ENCODE peak calls at places on chromosome 12, in four cellular contexts. M is adrenal gland; G is cardiac fibroblast; R is CD8-positive, alpha-beta T cell. V is an unnamed sample.

GRCh38 chr12:8780389-8780788 is 42.0 kb upstream of the A2ML1 start:
- DNase-seq in G (peak), M (no peak), R (no peak), V (peak)

GRCh38 chr12:25377475-25378179 is 126.9 kb upstream of the KRAS start:
- DNase-seq in G (peak), R (peak), M (no peak), V (peak)

GRCh38 chr12:76346236-76346635 is 2.0 kb downstream of the BBS10 start:
- DNase-seq in M (no peak), R (no peak), G (peak), V (no peak)

GRCh38 chr12:12185424-12185823 is 81.4 kb downstream of the LRP6 start:
- DNase-seq in R (no peak), G (no peak), M (no peak), V (no peak)

GRCh38 chr12:65156366-65156831 is 13.0 kb upstream of the LEMD3 start:
- DNase-seq in G (peak), R (peak), M (no peak), V (peak)

GRCh38 chr12:108948369-108948768 is 68.5 kb downstream of the DAO start:
- DNase-seq in R (no peak), M (no peak), G (no peak), V (no peak)

GRCh38 chr12:124034297-124034696 is 61.3 kb downstream of the ZNF664 start:
- DNase-seq in R (no peak), G (no peak), M (no peak), V (no peak)

GRCh38 chr12:58500399-58500798 is 419.9 kb downstream of the LRIG3 start:
- DNase-seq in R (no peak), G (no peak), M (no peak), V (no peak)

DNA sequence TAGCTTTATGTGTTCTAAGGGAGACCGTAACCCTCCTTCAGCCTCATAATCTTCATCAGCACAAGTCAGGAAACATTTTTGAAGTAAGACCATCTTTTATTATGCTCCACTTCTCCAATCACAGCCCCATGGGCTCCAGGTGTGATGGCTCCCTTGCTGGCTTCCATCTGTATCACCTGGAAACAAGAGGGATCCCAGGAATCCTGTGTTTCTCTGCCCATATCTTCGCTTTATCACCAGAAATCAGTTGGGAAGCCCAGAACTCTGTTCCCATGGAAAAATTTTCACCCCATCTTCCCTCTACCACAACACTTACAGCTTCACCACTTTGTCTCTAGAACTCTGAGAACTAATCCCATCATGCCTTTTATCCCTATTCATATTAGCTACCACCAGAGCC is 68.3 kb downstream of the METTL25 start:
- DNase-seq in R (no peak), G (no peak), M (no peak), V (no peak)
- TF ChIP-seq CTCF in R (no peak), G (no peak), M (no peak), V (no peak)

GRCh38 chr12:114406326-114407033 is 536 bp upstream of the TBX5 start:
- DNase-seq in R (no peak), M (no peak), G (peak), V (no peak)
- H3K4me3 ChIP-seq in R (no peak), M (no peak), G (peak), V (no peak)

GRCh38 chr12:120571299-120571698 is 9.9 kb downstream of the POP5 start:
- DNase-seq in R (no peak), M (no peak), G (peak), V (no peak)
- TF ChIP-seq CTCF in R (no peak), M (no peak), G (no peak), V (no peak)

DNA sequence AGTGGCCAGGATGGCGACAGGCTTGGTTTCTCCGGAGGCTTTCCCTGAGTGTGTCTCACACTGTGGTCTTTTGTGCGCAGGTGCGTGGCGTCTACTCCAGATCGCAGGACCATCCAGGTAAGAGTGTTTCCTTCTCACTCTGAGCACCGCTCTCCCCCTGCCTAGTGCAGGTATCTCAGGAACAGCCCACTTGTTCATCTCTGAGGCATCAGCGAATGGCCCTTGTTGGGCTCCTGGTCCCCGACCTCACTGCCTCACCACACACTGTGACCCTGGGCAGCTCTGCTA is 781 bp downstream of the ADGRD1 start:
- DNase-seq in M (no peak), G (no peak), R (no peak), V (no peak)
- H3K4me3 ChIP-seq in M (no peak), G (peak), R (no peak), V (no peak)

GRCh38 chr12:17076335-17076734 is 470.4 kb upstream of the LMO3 start:
- DNase-seq in G (no peak), R (no peak), M (no peak), V (no peak)

GRCh38 chr12:17077594-17077993 is 471.6 kb upstream of the LMO3 start:
- DNase-seq in G (no peak), M (no peak), R (no peak), V (no peak)

GRCh38 chr12:17079251-17079909 is 473.4 kb upstream of the LMO3 start:
- DNase-seq in G (no peak), R (no peak), M (no peak), V (no peak)
- TF ChIP-seq CTCF in G (no peak), R (no peak), M (no peak), V (no peak)

GRCh38 chr12:4857472-4858291 is 52.0 kb upstream of the KCNA1 start:
- DNase-seq in M (peak), R (peak), G (peak), V (peak)

GRCh38 chr12:4855121-4855924 is 54.4 kb upstream of the KCNA1 start:
- DNase-seq in R (peak), M (peak), G (peak), V (peak)

GRCh38 chr12:4859478-4860210 is 50.1 kb upstream of the KCNA1 start:
- DNase-seq in M (no peak), G (no peak), R (no peak), V (peak)

GRCh38 chr12:4856556-4856955 is 53.1 kb upstream of the KCNA1 start:
- DNase-seq in M (no peak), R (no peak), G (no peak), V (peak)

GRCh38 chr12:4858385-4858784 is 51.3 kb upstream of the KCNA1 start:
- DNase-seq in M (no peak), R (no peak), G (no peak), V (peak)
- H3K4me3 ChIP-seq in M (no peak), R (no peak), G (no peak), V (no peak)

DNA sequence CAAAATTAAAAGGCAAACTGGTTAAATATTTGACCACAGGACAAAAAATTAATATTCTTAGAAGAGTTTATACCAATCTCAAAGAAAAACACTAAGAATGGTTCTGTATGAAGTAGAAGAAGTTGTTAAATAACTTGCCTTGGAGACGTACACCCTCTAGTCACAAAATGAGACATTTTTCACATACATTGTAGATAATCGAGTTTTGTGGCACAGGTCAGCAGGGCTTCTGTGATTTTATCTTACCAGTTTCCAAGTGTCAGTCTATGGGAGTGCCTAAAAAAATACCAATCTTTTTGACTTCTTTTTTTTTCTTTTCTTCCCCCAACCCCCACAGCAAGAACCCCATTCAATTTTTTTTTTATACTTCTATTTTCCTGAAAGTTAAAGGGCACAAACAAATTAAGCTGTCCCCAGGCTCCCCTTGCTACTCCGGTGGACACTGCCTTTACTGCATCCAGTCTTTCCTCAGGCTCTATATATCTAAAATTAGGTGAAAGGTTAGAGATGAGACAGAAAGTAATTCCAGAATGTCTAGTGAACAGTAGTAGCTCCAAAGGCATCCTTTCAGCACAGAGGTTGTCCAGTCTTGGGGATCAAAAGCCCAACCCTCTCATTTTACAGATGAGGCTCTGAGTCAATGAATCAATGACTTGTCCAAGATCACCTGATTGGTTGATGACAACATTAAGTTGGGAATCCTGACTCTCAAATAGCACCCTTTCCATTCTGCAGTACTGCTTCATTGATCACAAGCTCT is 6.2 kb downstream of the LIMA1 start:
- DNase-seq in M (no peak), R (no peak), G (no peak), V (no peak)
- TF ChIP-seq CTCF in M (no peak), R (no peak), G (no peak), V (no peak)

GRCh38 chr12:70920251-70920851 is at the start of gene PTPRR:
- DNase-seq in M (no peak), G (peak), R (no peak), V (no peak)
- H3K4me3 ChIP-seq in M (no peak), G (no peak), R (no peak), V (no peak)

DNA sequence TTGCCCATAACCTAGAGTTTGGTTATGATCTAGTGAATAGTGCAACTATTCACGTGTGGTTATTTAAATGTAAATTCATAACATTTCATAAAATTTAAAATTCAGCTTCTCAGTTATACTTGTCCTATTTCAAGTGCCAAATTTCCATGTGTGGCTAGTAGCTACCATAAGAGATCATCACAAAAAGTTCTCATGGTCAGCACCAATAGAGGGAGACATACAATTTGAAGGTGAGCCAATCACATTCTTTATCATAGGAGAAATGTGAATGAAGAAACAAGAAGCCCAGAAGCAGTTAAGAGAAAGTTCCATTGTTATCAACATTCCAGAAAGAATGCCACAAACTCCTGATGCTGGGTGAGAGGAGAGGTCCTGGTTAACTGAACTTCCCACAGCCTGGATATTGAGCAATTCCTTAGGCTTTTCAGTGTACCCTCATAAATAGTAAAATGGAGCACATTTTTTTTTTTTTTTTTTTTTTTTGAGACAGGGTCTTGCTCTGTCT is 892.9 kb upstream of the USP15 start:
- DNase-seq in R (no peak), M (no peak), G (no peak), V (no peak)
- TF ChIP-seq CTCF in R (no peak), M (no peak), G (no peak), V (no peak)

V was measured in GM12865.